ENCODE peak calls at places on chromosomes 1 and 21, in nine cellular contexts. P, F, E, X, D, G, Z, W and M are unnamed samples.

GRCh38 chr21:20802201-20802600 is 196.0 kb upstream of the NCAM2 start:
- DNase-seq in X (no peak), W (no peak), E (no peak), G (no peak), Z (no peak), F (no peak), D (no peak), P (no peak), M (no peak)

GRCh38 chr1:101960164-101960563 is 36.6 kb downstream of the OLFM3 start:
- DNase-seq in W (no peak), F (no peak), X (no peak), Z (no peak), E (no peak), D (no peak), G (no peak), P (no peak), M (no peak)

GRCh38 chr1:9196129-9197040 is 38.2 kb upstream of the H6PD start:
- DNase-seq in G (peak), F (peak), X (peak), Z (no peak), E (peak), D (no peak), P (peak), W (peak), M (peak)

GRCh38 chr1:1419812-1420653 is 1.0 kb downstream of the ANKRD65 start:
- DNase-seq in G (no peak), D (no peak), W (no peak), Z (no peak), F (no peak), X (no peak), E (no peak), P (no peak), M (no peak)

GRCh38 chr21:8991968-8992621 is 1529.3 kb upstream of the TPTE start:
- DNase-seq in F (no peak), P (no peak), Z (no peak), X (peak), D (peak), G (no peak), E (no peak), W (no peak), M (no peak)

GRCh38 chr1:150516616-150517015 is 1.1 kb downstream of the FALEC start:
- DNase-seq in E (no peak), W (no peak), X (no peak), P (no peak), F (no peak), G (no peak), D (no peak), Z (no peak), M (no peak)

GRCh38 chr21:44987301-44987885 is 47.6 kb downstream of the SLX9 start:
- DNase-seq in X (no peak), P (no peak), D (no peak), F (no peak), E (no peak), G (no peak), Z (no peak), W (no peak), M (no peak)

GRCh38 chr1:29282924-29283803 is 46.8 kb downstream of the PTPRU start:
- DNase-seq in W (no peak), P (no peak), G (peak), D (peak), X (no peak), Z (peak), E (peak), F (no peak), M (peak)

GRCh38 chr1:203289281-203289981 is 15.9 kb upstream of the BTG2 start:
- DNase-seq in W (peak), E (peak), X (no peak), G (peak), F (no peak), P (no peak), D (no peak), Z (no peak), M (no peak)